ENCODE peak calls at places on chromosomes 5 and 9, in eight cellular contexts. A is tibial artery; N is astrocyte of the cerebellum; K is stimulated activated CD8-positive, alpha-beta memory T cell treated with anti-CD3 and anti-CD28 coated beads, Interleukin-15, amount 100 ng/mL, for 1 hour; O is right cardiac atrium; Z is activated T-cell treated with anti-CD3 and anti-CD28 coated beads for 1 hour; H is HTR-8/SVneo; Y is activated naive CD4-positive, alpha-beta T cell. R is an unnamed sample.

GRCh38 chr5:149580808-149581191 is 498 bp upstream of the ARHGEF37 start:
- DNase-seq in A (no peak), N (no peak), K (no peak), O (no peak), Z (no peak), H (no peak), Y (no peak), R (peak; percentile 76)

GRCh38 chr9:120921751-120922181 is 4.8 kb downstream of the TRAF1 start:
- DNase-seq in A (no peak), N (no peak), K (no peak), O (peak; percentile 82), Z (no peak), H (no peak), Y (no peak), R (no peak)

GRCh38 chr9:134026981-134027380 is 1.7 kb downstream of the BRD3OS start:
- DNase-seq in A (no peak), N (no peak), K (no peak), O (no peak), Z (no peak), H (no peak), Y (no peak), R (no peak)

GRCh38 chr5:93421498-93421897 is 159.5 kb downstream of the NR2F1-AS1 start:
- DNase-seq in A (no peak), N (no peak), K (no peak), O (no peak), Z (no peak), H (no peak), Y (no peak), R (no peak)

GRCh38 chr5:1103505-1104326 is 8.1 kb downstream of the SLC12A7 start:
- DNase-seq in A (no peak), N (no peak), K (no peak), O (peak; percentile 96), Z (no peak), H (no peak), Y (no peak), R (peak; percentile 83)

GRCh38 chr9:122318284-122318683 is 52.5 kb upstream of the PTGS1 start:
- DNase-seq in A (no peak), N (peak; percentile 27), K (no peak), O (no peak), Z (no peak), H (no peak), Y (no peak), R (no peak)

GRCh38 chr9:121299467-121300282 is 31.7 kb downstream of the GSN start:
- DNase-seq in A (peak; percentile 90), N (no peak), K (no peak), O (peak; percentile 97), Z (no peak), H (peak; percentile 34), Y (no peak), R (peak; percentile 71)

GRCh38 chr5:60287174-60287771 is 393.7 kb upstream of the PDE4D start:
- DNase-seq in A (no peak), N (peak; percentile 20), K (no peak), O (peak; percentile 49), Z (no peak), H (peak; percentile 22), Y (no peak), R (peak; percentile 79)

GRCh38 chr9:127168756-127169506 is 46.5 kb upstream of the ANGPTL2 start:
- DNase-seq in A (peak; percentile 41), N (no peak), K (no peak), O (no peak), Z (no peak), H (no peak), Y (no peak), R (no peak)

GRCh38 chr9:93094294-93095204 is 1.5 kb upstream of the CARD19 start:
- DNase-seq in A (peak; percentile 83), N (no peak), K (no peak), O (peak; percentile 89), Z (no peak), H (no peak), Y (no peak), R (no peak)

GRCh38 chr5:43231977-43232376 is 40.0 kb downstream of the NIM1K start:
- DNase-seq in A (no peak), N (no peak), K (no peak), O (no peak), Z (no peak), H (no peak), Y (no peak), R (peak; percentile 30)

GRCh38 chr5:65100846-65101678 is 332.3 kb downstream of the CWC27 start:
- DNase-seq in A (peak; percentile 79), N (peak; percentile 77), K (no peak), O (peak; percentile 77), Z (no peak), H (peak; percentile 80), Y (no peak), R (peak; percentile 90)

GRCh38 chr5:172806897-172807672 is 27.0 kb upstream of the ERGIC1 start:
- DNase-seq in A (peak; percentile 87), N (no peak), K (peak; percentile 74), O (peak; percentile 95), Z (peak; percentile 65), H (peak; percentile 93), Y (peak; percentile 45), R (peak; percentile 90)

GRCh38 chr9:99579964-99580363 is 241.7 kb upstream of the NR4A3 start:
- DNase-seq in A (no peak), N (no peak), K (no peak), O (no peak), Z (no peak), H (no peak), Y (no peak), R (no peak)

GRCh38 chr9:113649054-113649453 is 185.5 kb downstream of the RGS3 start:
- DNase-seq in A (no peak), N (no peak), K (no peak), O (peak; percentile 88), Z (no peak), H (no peak), Y (no peak), R (no peak)

GRCh38 chr5:178428341-178429155 is 161.6 kb downstream of the COL23A1 start:
- DNase-seq in A (no peak), N (no peak), K (no peak), O (peak; percentile 89), Z (no peak), H (no peak), Y (no peak), R (no peak)

GRCh38 chr5:122319897-122320296 is 7.9 kb downstream of the SNCAIP start:
- DNase-seq in A (no peak), N (no peak), K (no peak), O (no peak), Z (no peak), H (no peak), Y (no peak), R (no peak)

GRCh38 chr9:73116030-73116429 is 35.6 kb upstream of the ANXA1 start:
- DNase-seq in A (no peak), N (peak; percentile 58), K (no peak), O (no peak), Z (no peak), H (peak; percentile 5), Y (no peak), R (peak; percentile 11)

GRCh38 chr9:113228130-113228665 is 6.9 kb downstream of the SLC31A1 start:
- DNase-seq in A (no peak), N (no peak), K (no peak), O (no peak), Z (no peak), H (no peak), Y (no peak), R (no peak)

GRCh38 chr5:142769251-142769792 is 855 bp upstream of the ARHGAP26 start:
- DNase-seq in A (no peak), N (no peak), K (no peak), O (no peak), Z (no peak), H (no peak), Y (no peak), R (peak; percentile 7)

GRCh38 chr9:116099821-116100220 is 53.8 kb upstream of the PAPPA start:
- DNase-seq in A (no peak), N (no peak), K (no peak), O (no peak), Z (no peak), H (no peak), Y (no peak), R (no peak)

GRCh38 chr5:157506981-157507780 is 47.2 kb downstream of the NIPAL4 start:
- DNase-seq in A (peak; percentile 64), N (no peak), K (no peak), O (peak; percentile 63), Z (no peak), H (no peak), Y (no peak), R (no peak)

GRCh38 chr9:35690447-35691324 is 961 bp upstream of the TPM2 start:
- DNase-seq in A (peak; percentile 96), N (no peak), K (no peak), O (peak; percentile 93), Z (peak; percentile 7), H (peak; percentile 53), Y (no peak), R (peak; percentile 14)

GRCh38 chr9:86353591-86354047 is 591 bp downstream of the TUT7 start:
- DNase-seq in A (no peak), N (no peak), K (no peak), O (peak; percentile 42), Z (peak; percentile 2), H (no peak), Y (no peak), R (peak; percentile 79)

GRCh38 chr9:132350861-132351315 is 3.9 kb downstream of the SETX start:
- DNase-seq in A (no peak), N (no peak), K (no peak), O (no peak), Z (no peak), H (no peak), Y (no peak), R (peak; percentile 51)

GRCh38 chr9:119802621-119803020 is 433.4 kb upstream of the BRINP1 start:
- DNase-seq in A (peak; percentile 90), N (no peak), K (no peak), O (peak; percentile 74), Z (no peak), H (no peak), Y (no peak), R (no peak)